ENCODE peak calls at places on chromosomes 3 and 15, in seven cellular contexts. X, A, T, E, U, L and P are unnamed samples.

GRCh38 chr3:48303021-48303420 is 30.4 kb downstream of the SPINK8 start:
- DNase-seq in X (no peak), A (no peak), T (no peak), E (no peak), U (no peak), L (no peak), P (no peak)

GRCh38 chr3:45486926-45487325 is 98.5 kb downstream of the LARS2 start:
- DNase-seq in X (peak), A (no peak), T (no peak), E (no peak), U (no peak), L (no peak), P (no peak)

GRCh38 chr3:177478170-177478859 is 281.0 kb upstream of the TBL1XR1 start:
- DNase-seq in X (peak), A (peak), T (peak), E (peak), U (no peak), L (peak), P (peak)

GRCh38 chr3:9689757-9690156 is 13.9 kb upstream of the CPNE9 start:
- DNase-seq in X (no peak), A (no peak), T (no peak), E (no peak), U (no peak), L (no peak), P (no peak)

GRCh38 chr15:67828379-67828968 is 3.2 kb downstream of the SKOR1 start:
- DNase-seq in X (no peak), A (no peak), T (no peak), E (peak), U (no peak), L (no peak), P (no peak)

GRCh38 chr3:21944251-21944650 is 193.2 kb upstream of the ZNF385D start:
- DNase-seq in X (no peak), A (no peak), T (no peak), E (no peak), U (no peak), L (no peak), P (no peak)

GRCh38 chr15:56102401-56102800 is 109.0 kb upstream of the NEDD4 start:
- DNase-seq in X (no peak), A (no peak), T (no peak), E (no peak), U (no peak), L (no peak), P (no peak)

GRCh38 chr3:123723527-123724168 is 138.8 kb upstream of the HACD2 start:
- DNase-seq in X (peak), A (peak), T (peak), E (peak), U (peak), L (peak), P (peak)

GRCh38 chr3:40800343-40800742 is 275.6 kb downstream of the ZNF621 start:
- DNase-seq in X (peak), A (peak), T (peak), E (peak), U (no peak), L (peak), P (peak)

GRCh38 chr3:167115331-167115934 is 264.7 kb downstream of the ZBBX start:
- DNase-seq in X (no peak), A (no peak), T (no peak), E (no peak), U (no peak), L (no peak), P (no peak)

GRCh38 chr15:35427091-35427490 is 118.9 kb downstream of the DPH6 start:
- DNase-seq in X (peak), A (peak), T (peak), E (no peak), U (no peak), L (peak), P (peak)

GRCh38 chr15:65374831-65375401 is 2.9 kb downstream of the IGDCC3 start:
- DNase-seq in X (no peak), A (no peak), T (no peak), E (peak), U (no peak), L (no peak), P (no peak)

GRCh38 chr3:159711560-159712333 is 276.9 kb upstream of the IL12A start:
- DNase-seq in X (peak), A (peak), T (peak), E (no peak), U (no peak), L (peak), P (peak)